ENCODE peak calls at places on chromosomes 12 and 14, in ten cellular contexts. D is fibroblast of lung; H is HCT116; R is colonic mucosa; G is CD4-positive, alpha-beta memory T cell; F is endodermal cell; K is psoas muscle; J is cardiac muscle cell; X is body of pancreas; E is lung. O is an unnamed sample. For H3K27me3, H3K4me1 and H3K9me3, the result is how much of the 10 kb centered on the place peaks cover.

GRCh38 chr14:21136024-21136423 is 19.8 kb downstream of the OR5AU1 start:
- DNase-seq in X (no peak), E (no peak), F (no peak), D (peak), R (no peak), H (peak), G (no peak), J (peak), K (no peak), O (peak)

GRCh38 chr14:102984336-102985102 is 62.1 kb downstream of the AMN start:
- DNase-seq in R (no peak), J (no peak), E (no peak), F (no peak), D (no peak), X (no peak), K (no peak), H (no peak), G (no peak), O (no peak)

GRCh38 chr14:55850803-55851202 is 267.4 kb upstream of the PELI2 start:
- DNase-seq in R (peak), G (no peak), X (no peak), K (no peak), H (no peak), J (no peak), F (no peak), D (peak), E (no peak), O (no peak)

GRCh38 chr12:95802482-95803264 is 12.1 kb upstream of the NTN4 start:
- DNase-seq in D (peak), G (no peak), K (no peak), F (no peak), J (no peak), X (peak), H (peak), R (peak), E (no peak), O (no peak)

GRCh38 chr12:123149088-123149827 is 1.6 kb downstream of the PITPNM2 start:
- DNase-seq in J (no peak), E (no peak), G (no peak), K (no peak), X (no peak), D (no peak), H (no peak), F (peak), R (no peak), O (no peak)

GRCh38 chr12:40312982-40313576 is 88.3 kb downstream of the LRRK2 start:
- DNase-seq in K (no peak), J (peak), G (no peak), E (no peak), X (no peak), H (no peak), D (peak), F (no peak), R (no peak), O (no peak)

GRCh38 chr12:132111641-132112304 is 32.3 kb downstream of the DDX51 start:
- DNase-seq in R (no peak), G (no peak), H (no peak), F (peak), E (no peak), J (no peak), X (no peak), K (no peak), D (no peak), O (no peak)

GRCh38 chr14:92407395-92407794 is 84.4 kb downstream of the SLC24A4 start:
- DNase-seq in D (no peak), E (no peak), J (no peak), R (no peak), G (no peak), K (no peak), X (no peak), F (no peak), H (no peak), O (no peak)

GRCh38 chr14:59283380-59283779 is 94.9 kb downstream of the DAAM1 start:
- DNase-seq in X (no peak), G (no peak), F (no peak), H (no peak), K (no peak), J (no peak), R (no peak), E (no peak), D (peak), O (no peak)

GRCh38 chr12:121453629-121454028 is 53.7 kb downstream of the RNF34 start:
- DNase-seq in F (peak), J (no peak), D (no peak), R (no peak), X (no peak), H (no peak), E (no peak), G (no peak), K (no peak), O (no peak)

GRCh38 chr12:2389079-2389790 is 336.4 kb downstream of the CACNA1C start:
- DNase-seq in E (no peak), K (no peak), G (no peak), X (no peak), R (no peak), H (no peak), D (no peak), F (peak), J (no peak), O (no peak)

GRCh38 chr12:68175566-68176033 is 16.1 kb upstream of the IFNG start:
- DNase-seq in E (no peak), K (no peak), F (peak), H (no peak), X (no peak), G (peak), J (no peak), D (no peak), R (no peak), O (no peak)

GRCh38 chr12:51448618-51449256 is 24.1 kb downstream of the SLC4A8 start:
- DNase-seq in D (no peak), X (no peak), H (no peak), F (no peak), G (no peak), R (no peak), K (no peak), E (no peak), J (no peak), O (no peak)

GRCh38 chr12:85626031-85626781 is 210.0 kb downstream of the RASSF9 start:
- DNase-seq in G (no peak), E (no peak), H (peak), X (no peak), D (peak), R (no peak), K (no peak), J (no peak), F (no peak), O (no peak)

GRCh38 chr12:15984097-15984800 is 73.1 kb downstream of the DERA start:
- DNase-seq in E (no peak), D (no peak), X (peak), K (no peak), R (no peak), J (no peak), H (no peak), G (no peak), F (no peak), O (no peak)

GRCh38 chr12:19910681-19911080 is 457.7 kb upstream of the PDE3A start:
- DNase-seq in F (no peak), R (no peak), X (no peak), K (no peak), D (no peak), H (no peak), G (no peak), J (no peak), E (no peak), O (no peak)

GRCh38 chr12:19909418-19909817 is 458.9 kb upstream of the PDE3A start:
- DNase-seq in E (no peak), R (no peak), K (no peak), D (no peak), J (no peak), X (no peak), G (no peak), H (no peak), F (no peak), O (no peak)

GRCh38 chr12:19912996-19913395 is 455.3 kb upstream of the PDE3A start:
- DNase-seq in H (no peak), X (no peak), G (no peak), K (no peak), J (no peak), F (no peak), D (no peak), E (no peak), R (peak), O (no peak)

GRCh38 chr12:19908825-19909224 is 459.5 kb upstream of the PDE3A start:
- DNase-seq in F (no peak), K (no peak), G (no peak), J (no peak), E (no peak), D (no peak), H (no peak), R (no peak), X (no peak), O (no peak)
- H3K27me3 ChIP-seq in F (under half), K (under half), G (under half), J (under half), E (under half), D (under half), H (under half), R (under half), X (under half), O (under half)

GRCh38 chr12:50205648-50206047 is 38.5 kb upstream of the CERS5 start:
- DNase-seq in G (no peak), H (no peak), J (no peak), R (no peak), F (no peak), X (no peak), E (no peak), K (no peak), D (no peak), O (no peak)

GRCh38 chr12:50198829-50199228 is 31.7 kb upstream of the CERS5 start:
- DNase-seq in H (no peak), K (no peak), D (no peak), F (no peak), G (no peak), X (no peak), R (no peak), E (no peak), J (no peak), O (no peak)

GRCh38 chr12:50203691-50204090 is 36.5 kb upstream of the CERS5 start:
- DNase-seq in F (no peak), G (no peak), K (no peak), X (no peak), E (no peak), H (no peak), D (no peak), J (no peak), R (no peak), O (no peak)

GRCh38 chr12:50200507-50201273 is 33.5 kb upstream of the CERS5 start:
- DNase-seq in F (no peak), G (no peak), D (no peak), R (no peak), J (no peak), H (no peak), K (no peak), X (no peak), E (no peak), O (peak)

DNA sequence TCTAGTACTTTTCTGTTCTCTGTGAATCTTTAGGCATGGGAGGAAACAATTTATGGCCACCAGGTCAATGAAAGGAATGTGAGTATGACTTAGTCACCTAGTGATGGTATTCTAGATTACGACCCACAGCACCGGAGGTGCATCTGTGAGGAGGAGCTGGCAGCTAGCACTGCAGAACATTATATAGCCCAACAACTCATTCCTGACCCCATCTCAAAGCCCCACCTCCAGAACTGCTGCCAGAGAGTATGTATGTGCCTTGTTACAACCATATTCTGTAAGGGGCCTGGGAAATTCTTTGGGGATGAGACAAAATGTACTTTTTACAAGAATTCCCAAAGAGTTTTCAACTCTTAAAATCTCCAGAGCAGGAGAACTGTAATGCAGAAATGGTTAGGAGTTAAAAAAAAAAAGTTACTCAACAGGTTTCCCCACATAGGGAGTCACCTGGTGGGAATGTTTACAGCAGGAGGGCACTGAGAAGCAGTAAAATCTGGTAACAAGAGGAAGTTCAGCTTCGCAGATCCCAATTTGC is 34.9 kb upstream of the CERS5 start:
- DNase-seq in X (peak), E (no peak), D (peak), J (no peak), R (peak), H (peak), G (no peak), K (no peak), F (peak), O (no peak)
- H3K4me1 ChIP-seq in X (under half), E (under half), D (under half), J (under half), R (under half), H (under half), G (under half), K (under half), F (under half), O (under half)

DNA sequence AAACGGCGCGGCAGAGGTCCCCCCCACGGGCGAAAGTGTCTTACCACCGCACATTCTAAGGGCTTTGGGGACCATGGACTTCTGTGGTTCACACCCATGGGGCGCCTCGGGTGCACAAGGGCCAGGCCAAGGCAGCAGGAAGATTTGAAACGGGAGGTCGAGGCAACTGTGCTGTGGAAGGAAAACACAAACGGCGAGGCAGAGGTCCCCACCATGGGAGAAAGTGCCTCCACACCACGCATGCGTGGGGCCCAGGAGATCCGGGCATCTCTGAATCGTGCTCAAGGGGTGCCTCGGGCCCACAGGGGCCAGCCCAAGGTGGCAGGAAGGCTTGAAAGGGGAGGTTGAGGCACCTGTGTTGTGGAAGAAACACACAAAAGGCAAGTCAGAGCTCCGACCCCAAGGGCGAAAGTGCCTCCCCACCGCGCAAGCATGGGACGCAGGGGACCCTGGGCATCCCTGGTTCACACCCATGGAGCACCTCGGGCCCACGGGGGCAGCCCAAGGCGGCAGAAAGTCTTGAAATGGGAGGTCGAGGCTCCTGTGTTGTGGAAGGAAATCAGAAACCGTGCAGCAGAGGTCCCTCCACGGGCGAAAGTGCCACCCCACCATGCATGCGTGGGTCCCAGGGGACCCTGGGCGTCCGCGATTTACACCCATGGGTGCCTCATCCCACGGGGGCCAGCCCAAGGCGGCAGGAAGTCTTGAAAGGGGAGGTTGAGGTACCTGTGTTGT is 371.0 kb downstream of the ALG10 start:
- DNase-seq in J (no peak), E (no peak), X (no peak), R (no peak), F (peak), D (no peak), H (no peak), G (peak), K (peak), O (no peak)
- H3K9me3 ChIP-seq in J (under half), E (half or more), X (under half), R (under half), F (under half), D (under half), H (under half), G (under half), K (under half), O (under half)

GRCh38 chr14:23414906-23415820 is 7.1 kb upstream of the MYH6 start:
- DNase-seq in J (no peak), H (no peak), R (no peak), K (no peak), E (no peak), X (peak), G (no peak), D (no peak), F (no peak), O (no peak)
- H3K27me3 ChIP-seq in J (under half), H (under half), R (under half), K (under half), E (under half), X (under half), G (under half), D (under half), F (under half), O (under half)

DNA sequence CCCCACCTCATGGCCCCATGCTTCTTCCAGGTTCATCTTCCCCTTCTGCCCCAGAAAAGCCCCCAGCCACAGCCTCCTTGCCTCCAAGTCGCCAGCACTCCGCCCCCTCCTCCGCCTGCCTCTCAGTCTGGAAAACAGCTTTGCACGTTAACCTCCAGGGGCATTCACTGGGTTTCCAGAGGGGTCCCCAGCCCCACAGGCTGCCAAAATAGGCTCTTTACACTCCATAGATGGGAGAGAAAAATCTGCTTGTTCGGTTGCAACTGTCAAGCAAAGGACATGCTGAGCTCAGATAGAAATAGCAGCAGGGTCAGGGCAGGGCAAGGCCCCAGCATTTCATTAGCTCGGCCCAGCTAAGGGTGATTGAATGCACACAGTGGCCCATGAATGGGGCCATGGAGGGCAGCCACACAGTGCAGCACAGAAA is 253.5 kb downstream of the ZFP36L1 start:
- DNase-seq in J (peak), D (no peak), G (no peak), H (no peak), K (peak), X (no peak), F (no peak), R (no peak), E (peak), O (no peak)
- H3K4me1 ChIP-seq in J (under half), D (under half), G (under half), H (half or more), K (under half), X (under half), F (under half), R (under half), E (under half), O (under half)

GRCh38 chr14:105879867-105880561 is 353.6 kb downstream of the TMEM121 start:
- DNase-seq in G (peak), H (no peak), K (no peak), D (no peak), E (no peak), J (no peak), F (peak), R (no peak), X (peak), O (no peak)

GRCh38 chr14:105877645-105878044 is 351.3 kb downstream of the TMEM121 start:
- DNase-seq in H (no peak), F (no peak), G (peak), E (no peak), R (no peak), D (no peak), J (no peak), X (no peak), K (peak), O (no peak)

GRCh38 chr14:105879503-105879866 is 353.1 kb downstream of the TMEM121 start:
- DNase-seq in J (no peak), G (peak), X (peak), R (no peak), H (no peak), K (no peak), E (no peak), F (peak), D (no peak), O (no peak)

GRCh38 chr14:105878125-105878524 is 351.7 kb downstream of the TMEM121 start:
- DNase-seq in R (no peak), J (no peak), K (peak), E (no peak), G (peak), D (no peak), H (no peak), X (peak), F (peak), O (no peak)

GRCh38 chr14:105878554-105878953 is 352.2 kb downstream of the TMEM121 start:
- DNase-seq in X (no peak), D (no peak), F (peak), K (peak), H (no peak), J (no peak), R (no peak), G (no peak), E (no peak), O (no peak)
- H3K9me3 ChIP-seq in X (under half), D (under half), F (under half), K (under half), H (under half), J (under half), R (under half), G (under half), E (under half), O (under half)

GRCh38 chr14:95609398-95609990 is 74.6 kb downstream of the GLRX5 start:
- DNase-seq in J (peak), G (no peak), X (peak), R (peak), K (no peak), H (peak), F (peak), D (peak), E (no peak), O (peak)
- H3K27me3 ChIP-seq in J (under half), G (under half), X (under half), R (under half), K (under half), H (half or more), F (under half), D (under half), E (under half), O (under half)

GRCh38 chr12:26870491-26871419 is 37.8 kb upstream of the ITPR2 start:
- DNase-seq in X (peak), D (peak), J (peak), F (no peak), R (peak), E (peak), K (peak), H (peak), G (no peak), O (peak)

GRCh38 chr12:26872623-26873022 is 39.6 kb upstream of the ITPR2 start:
- DNase-seq in G (no peak), E (no peak), H (no peak), X (no peak), D (no peak), F (no peak), R (no peak), J (no peak), K (no peak), O (no peak)

GRCh38 chr12:26871985-26872384 is 39.0 kb upstream of the ITPR2 start:
- DNase-seq in X (no peak), D (no peak), G (no peak), J (no peak), E (no peak), F (no peak), H (no peak), K (no peak), R (no peak), O (no peak)

GRCh38 chr12:26868505-26869494 is 35.8 kb upstream of the ITPR2 start:
- DNase-seq in H (no peak), K (no peak), J (no peak), E (no peak), R (no peak), D (no peak), G (no peak), F (no peak), X (no peak), O (no peak)

DNA sequence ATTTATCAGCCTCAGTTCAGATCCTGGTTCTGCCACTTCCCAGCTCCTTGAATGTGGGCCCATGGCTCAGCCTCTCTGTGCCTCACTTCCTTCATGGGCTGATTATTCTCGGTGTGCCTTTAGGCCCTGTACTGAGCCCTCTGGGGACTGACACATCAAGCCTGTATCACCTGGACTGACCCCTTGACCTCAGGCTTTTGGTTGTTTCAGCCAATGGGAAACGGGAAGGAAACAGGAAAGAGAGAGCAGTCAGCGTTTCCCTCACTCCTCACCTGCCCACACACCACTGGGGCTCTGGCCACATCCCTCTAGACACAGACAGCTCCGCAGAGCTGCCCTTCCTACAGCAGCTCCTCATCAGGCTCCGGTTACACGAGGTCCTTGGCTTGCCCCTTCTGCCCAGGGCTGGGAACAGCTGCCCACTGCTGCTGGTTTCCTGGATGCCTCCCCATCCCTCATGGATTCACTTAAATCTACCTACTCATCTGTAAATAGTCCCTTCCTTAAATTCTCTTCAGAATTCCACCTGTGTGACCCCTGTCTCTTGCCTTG is 37.0 kb upstream of the ITPR2 start:
- DNase-seq in F (peak), J (no peak), R (no peak), D (no peak), G (no peak), E (no peak), H (no peak), X (peak), K (no peak), O (peak)
- H3K4me1 ChIP-seq in F (under half), J (under half), R (under half), D (under half), G (under half), E (under half), H (under half), X (half or more), K (under half), O (under half)

O was measured in SJCRH30.